ENCODE peak calls at places on chromosomes 6 and 20, in nine cellular contexts. L, I, N, S, V, P, X, E and W are unnamed samples.

GRCh38 chr6:136510299-136510698 is 39.9 kb downstream of the MAP7 start:
- DNase-seq in L (no peak), I (no peak), N (no peak), S (no peak), V (no peak), P (no peak), X (no peak), E (no peak), W (no peak)

GRCh38 chr20:57006411-57007170 is 259.9 kb downstream of the BMP7 start:
- DNase-seq in L (no peak), I (peak), N (no peak), S (peak), V (no peak), P (no peak), X (peak), E (no peak), W (no peak)

GRCh38 chr6:23654745-23655144 is 471.3 kb upstream of the NRSN1 start:
- DNase-seq in L (no peak), I (no peak), N (no peak), S (no peak), V (no peak), P (no peak), X (no peak), E (no peak), W (no peak)

GRCh38 chr6:90574610-90575009 is 12.3 kb downstream of the MAP3K7 start:
- DNase-seq in L (no peak), I (peak), N (no peak), S (peak), V (no peak), P (no peak), X (peak), E (no peak), W (peak)

GRCh38 chr20:50195524-50196120 is 5.0 kb downstream of the CEBPB start:
- DNase-seq in L (no peak), I (no peak), N (no peak), S (no peak), V (no peak), P (no peak), X (peak), E (no peak), W (no peak)

GRCh38 chr20:21365771-21366170 is 31.6 kb downstream of the NKX2-4 start:
- DNase-seq in L (no peak), I (no peak), N (no peak), S (no peak), V (no peak), P (no peak), X (no peak), E (no peak), W (no peak)

GRCh38 chr20:42435230-42435629 is 754.5 kb downstream of the PTPRT start:
- DNase-seq in L (no peak), I (no peak), N (no peak), S (no peak), V (no peak), P (no peak), X (no peak), E (no peak), W (no peak)

GRCh38 chr6:47047479-47048411 is 5.6 kb upstream of the ADGRF1 start:
- DNase-seq in L (peak), I (peak), N (peak), S (no peak), V (no peak), P (peak), X (peak), E (no peak), W (peak)

GRCh38 chr6:111105578-111105977 is 18.3 kb downstream of the SLC16A10 start:
- DNase-seq in L (no peak), I (peak), N (no peak), S (no peak), V (peak), P (peak), X (peak), E (no peak), W (peak)

GRCh38 chr6:56193846-56194245 is 53.5 kb downstream of the COL21A1 start:
- DNase-seq in L (no peak), I (peak), N (no peak), S (no peak), V (no peak), P (no peak), X (peak), E (no peak), W (no peak)

GRCh38 chr6:43992126-43992663 is 135.1 kb downstream of the MRPL14 start:
- DNase-seq in L (no peak), I (no peak), N (no peak), S (no peak), V (no peak), P (no peak), X (no peak), E (no peak), W (no peak)

GRCh38 chr20:37877832-37878772 is 24.8 kb upstream of the VSTM2L start:
- DNase-seq in L (no peak), I (no peak), N (no peak), S (no peak), V (peak), P (no peak), X (no peak), E (no peak), W (no peak)

GRCh38 chr20:11035211-11035610 is 361.4 kb upstream of the JAG1 start:
- DNase-seq in L (peak), I (no peak), N (no peak), S (no peak), V (no peak), P (no peak), X (no peak), E (no peak), W (no peak)

GRCh38 chr20:10469599-10469998 is 34.5 kb downstream of the SLX4IP start:
- DNase-seq in L (peak), I (peak), N (no peak), S (peak), V (no peak), P (peak), X (peak), E (no peak), W (peak)

GRCh38 chr20:59518881-59519706 is 85.2 kb upstream of the PHACTR3 start:
- DNase-seq in L (no peak), I (peak), N (peak), S (no peak), V (no peak), P (peak), X (peak), E (no peak), W (peak)

GRCh38 chr6:2485116-2485515 is 239.7 kb upstream of the GMDS start:
- DNase-seq in L (no peak), I (no peak), N (no peak), S (no peak), V (no peak), P (no peak), X (no peak), E (no peak), W (no peak)

GRCh38 chr20:63076421-63076820 is 69.7 kb upstream of the BHLHE23 start:
- DNase-seq in L (no peak), I (no peak), N (no peak), S (no peak), V (no peak), P (no peak), X (no peak), E (no peak), W (no peak)

GRCh38 chr6:82979657-82980056 is 86.0 kb downstream of the UBE3D start:
- DNase-seq in L (no peak), I (no peak), N (no peak), S (no peak), V (no peak), P (no peak), X (no peak), E (no peak), W (no peak)

GRCh38 chr20:59004493-59004762 is 2.6 kb downstream of the CTSZ start:
- DNase-seq in L (peak), I (no peak), N (no peak), S (no peak), V (peak), P (no peak), X (no peak), E (peak), W (no peak)

GRCh38 chr6:20877008-20877937 is 343.0 kb downstream of the CDKAL1 start:
- DNase-seq in L (peak), I (peak), N (no peak), S (peak), V (no peak), P (no peak), X (peak), E (no peak), W (peak)

GRCh38 chr20:64006902-64007301 is 26.0 kb downstream of the PRPF6 start:
- DNase-seq in L (no peak), I (no peak), N (no peak), S (no peak), V (no peak), P (no peak), X (no peak), E (no peak), W (no peak)

GRCh38 chr20:44187763-44188709 is 1.0 kb upstream of the JPH2 start:
- DNase-seq in L (no peak), I (peak), N (no peak), S (no peak), V (peak), P (no peak), X (peak), E (no peak), W (no peak)

GRCh38 chr6:163585932-163586437 is 171.5 kb downstream of the QKI start:
- DNase-seq in L (peak), I (peak), N (no peak), S (peak), V (peak), P (peak), X (peak), E (no peak), W (peak)

GRCh38 chr6:255418-256090 is 36.7 kb upstream of the DUSP22 start:
- DNase-seq in L (no peak), I (no peak), N (no peak), S (no peak), V (no peak), P (no peak), X (no peak), E (no peak), W (no peak)

GRCh38 chr20:54044156-54044555 is 26.2 kb downstream of the BCAS1 start:
- DNase-seq in L (no peak), I (peak), N (no peak), S (no peak), V (no peak), P (no peak), X (peak), E (no peak), W (peak)

GRCh38 chr6:5036309-5036708 is 32.5 kb upstream of the RPP40 start:
- DNase-seq in L (no peak), I (peak), N (peak), S (no peak), V (no peak), P (peak), X (peak), E (no peak), W (peak)

GRCh38 chr6:156638581-156638980 is 138.6 kb upstream of the ARID1B start:
- DNase-seq in L (no peak), I (no peak), N (no peak), S (no peak), V (no peak), P (no peak), X (no peak), E (no peak), W (no peak)

GRCh38 chr6:131819507-131820228 is 11.8 kb downstream of the ENPP1 start:
- DNase-seq in L (no peak), I (peak), N (no peak), S (no peak), V (no peak), P (no peak), X (peak), E (no peak), W (peak)

GRCh38 chr6:71229466-71229865 is 59.1 kb upstream of the OGFRL1 start:
- DNase-seq in L (no peak), I (no peak), N (no peak), S (no peak), V (no peak), P (no peak), X (no peak), E (no peak), W (no peak)

GRCh38 chr20:31968299-31969126 is 562 bp downstream of the XKR7 start:
- DNase-seq in L (peak), I (peak), N (peak), S (no peak), V (peak), P (peak), X (peak), E (peak), W (peak)

GRCh38 chr6:168240147-168240546 is 79.4 kb downstream of the DACT2 start:
- DNase-seq in L (no peak), I (no peak), N (no peak), S (no peak), V (no peak), P (no peak), X (no peak), E (no peak), W (no peak)

GRCh38 chr6:117465691-117466090 is 16.8 kb upstream of the DCBLD1 start:
- DNase-seq in L (no peak), I (no peak), N (no peak), S (no peak), V (no peak), P (no peak), X (no peak), E (no peak), W (no peak)

GRCh38 chr6:168355716-168356522 is 36.3 kb upstream of the DACT2 start:
- DNase-seq in L (no peak), I (peak), N (peak), S (no peak), V (peak), P (peak), X (peak), E (no peak), W (peak)

GRCh38 chr6:4371207-4371921 is 236.0 kb upstream of the ECI2 start:
- DNase-seq in L (no peak), I (peak), N (no peak), S (peak), V (peak), P (no peak), X (peak), E (no peak), W (peak)

DNA sequence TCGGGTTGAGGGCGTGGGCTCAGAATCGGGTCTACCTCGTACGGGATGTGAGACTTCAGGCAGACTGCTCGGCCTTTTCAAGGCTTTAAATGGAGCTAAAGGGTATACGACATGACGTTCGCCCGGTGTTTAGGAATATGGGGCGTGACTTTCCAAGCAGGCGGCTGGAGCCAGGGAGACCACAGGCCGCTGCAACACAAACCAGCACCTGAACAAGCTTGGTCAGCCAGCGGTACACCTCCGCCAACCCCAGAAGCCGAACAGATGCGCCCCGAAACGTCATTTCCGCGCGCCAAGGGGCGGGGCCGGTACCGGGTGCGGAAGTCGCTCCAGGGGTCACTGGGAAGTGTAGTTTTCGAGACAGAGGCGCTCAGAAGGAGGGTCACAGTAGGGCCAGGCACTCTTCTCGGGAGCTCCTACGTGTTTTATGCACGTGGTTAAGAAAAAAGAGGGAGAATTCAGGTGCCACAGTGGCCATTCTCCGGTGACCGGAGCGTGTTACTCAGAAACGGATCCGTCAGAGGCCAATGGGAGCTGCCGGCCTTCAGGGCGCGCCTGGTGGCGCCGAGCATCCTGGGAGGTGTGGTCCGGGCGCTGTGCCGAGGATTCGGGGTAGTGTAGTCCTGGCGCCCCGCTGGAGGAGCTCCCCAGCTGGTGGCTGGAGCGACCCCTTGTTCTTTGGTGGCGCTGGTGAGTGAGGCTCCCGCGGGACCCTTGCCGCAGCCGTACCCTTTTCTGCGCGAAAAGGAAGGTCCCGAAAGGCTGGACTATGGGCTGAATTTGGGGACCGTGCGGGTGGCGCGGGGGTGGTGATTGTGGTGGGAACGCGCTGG is at the start of gene ZNF133:
- DNase-seq in L (peak), I (peak), N (peak), S (no peak), V (peak), P (peak), X (peak), E (peak), W (peak)
- TF ChIP-seq CTCF in L (no peak), I (peak), N (peak), S (peak), V (no peak), P (no peak), X (no peak), E (no peak), W (peak)

GRCh38 chr20:47438464-47439381 is 63.0 kb upstream of the NCOA3 start:
- DNase-seq in L (no peak), I (no peak), N (no peak), S (no peak), V (no peak), P (peak), X (no peak), E (no peak), W (no peak)
- TF ChIP-seq CTCF in L (no peak), I (no peak), N (no peak), S (no peak), V (no peak), P (no peak), X (no peak), E (no peak), W (no peak)

GRCh38 chr20:16017656-16018055 is 555.6 kb downstream of the KIF16B start:
- DNase-seq in L (no peak), I (no peak), N (no peak), S (no peak), V (no peak), P (no peak), X (no peak), E (no peak), W (no peak)
- TF ChIP-seq CTCF in L (no peak), I (no peak), N (peak), S (no peak), V (no peak), P (no peak), X (no peak), E (no peak), W (no peak)

GRCh38 chr6:150783818-150784217 is 81.7 kb upstream of the MTHFD1L start:
- DNase-seq in L (no peak), I (peak), N (no peak), S (no peak), V (no peak), P (no peak), X (no peak), E (no peak), W (no peak)
- TF ChIP-seq CTCF in L (no peak), I (no peak), N (no peak), S (no peak), V (no peak), P (no peak), X (no peak), E (no peak), W (no peak)

GRCh38 chr6:26272171-26272631 is 92.8 kb upstream of the BTN3A2 start:
- DNase-seq in L (peak), I (peak), N (peak), S (no peak), V (peak), P (peak), X (no peak), E (peak), W (no peak)
- TF ChIP-seq CTCF in L (no peak), I (no peak), N (peak), S (no peak), V (no peak), P (no peak), X (no peak), E (no peak), W (no peak)